ENCODE peak calls at places on chromosome 16, in four cellular contexts. J, U, S and Y are unnamed samples.

GRCh38 chr16:72937916-72938315 is 110.0 kb downstream of the ZFHX3 start:
- DNase-seq in J (no peak), U (no peak), S (no peak), Y (no peak)

GRCh38 chr16:50303041-50303604 is 36.8 kb downstream of the ADCY7 start:
- DNase-seq in J (no peak), U (no peak), S (no peak), Y (no peak)

GRCh38 chr16:22165508-22166285 is 3.4 kb downstream of the SDR42E2 start:
- DNase-seq in J (no peak), U (no peak), S (no peak), Y (no peak)

GRCh38 chr16:66364117-66364958 is 2.2 kb upstream of the CDH5 start:
- DNase-seq in J (no peak), U (peak), S (no peak), Y (peak)

GRCh38 chr16:50297301-50298074 is 31.1 kb downstream of the ADCY7 start:
- DNase-seq in J (no peak), U (no peak), S (no peak), Y (peak)

GRCh38 chr16:86355538-86355937 is 154.8 kb upstream of the FOXF1 start:
- DNase-seq in J (no peak), U (no peak), S (no peak), Y (no peak)

GRCh38 chr16:15604460-15605390 is 38.2 kb downstream of the MARF1 start:
- DNase-seq in J (no peak), U (no peak), S (no peak), Y (no peak)

GRCh38 chr16:919658-920631 is 50.8 kb downstream of the LMF1 start:
- DNase-seq in J (no peak), U (no peak), S (no peak), Y (peak)

GRCh38 chr16:86508028-86508946 is 2.0 kb upstream of the FOXF1 start:
- DNase-seq in J (no peak), U (no peak), S (no peak), Y (no peak)

GRCh38 chr16:52376677-52377300 is 170.2 kb downstream of the TOX3 start:
- DNase-seq in J (no peak), U (no peak), S (no peak), Y (peak)

GRCh38 chr16:17325744-17326143 is 145.0 kb downstream of the XYLT1 start:
- DNase-seq in J (no peak), U (no peak), S (no peak), Y (no peak)

GRCh38 chr16:85898521-85899442 is at the start of gene IRF8:
- DNase-seq in J (peak), U (peak), S (peak), Y (no peak)

GRCh38 chr16:78799429-78799828 is 700.0 kb downstream of the WWOX start:
- DNase-seq in J (no peak), U (no peak), S (no peak), Y (no peak)

GRCh38 chr16:29021471-29021870 is 36.6 kb downstream of the LAT start:
- DNase-seq in J (no peak), U (no peak), S (no peak), Y (no peak)

GRCh38 chr16:85894266-85894665 is 4.7 kb upstream of the IRF8 start:
- DNase-seq in J (no peak), U (no peak), S (no peak), Y (no peak)

GRCh38 chr16:84553873-84554399 is 49.5 kb upstream of the MEAK7 start:
- DNase-seq in J (no peak), U (no peak), S (peak), Y (no peak)

GRCh38 chr16:48347980-48348379 is 37.2 kb downstream of the SIAH1 start:
- DNase-seq in J (no peak), U (no peak), S (no peak), Y (peak)

GRCh38 chr16:75385507-75386152 is 47.7 kb downstream of the CFDP1 start:
- DNase-seq in J (no peak), U (no peak), S (peak), Y (no peak)

GRCh38 chr16:70703041-70703834 is 17.4 kb upstream of the MTSS2 start:
- DNase-seq in J (no peak), U (no peak), S (no peak), Y (peak)

GRCh38 chr16:87045462-87046216 is 271.6 kb downstream of the C16orf95 start:
- DNase-seq in J (no peak), U (no peak), S (no peak), Y (no peak)

GRCh38 chr16:22813223-22813945 is 578 bp upstream of the HS3ST2 start:
- DNase-seq in J (peak), U (no peak), S (no peak), Y (peak)

GRCh38 chr16:14354561-14355351 is 275.3 kb downstream of the PARN start:
- DNase-seq in J (no peak), U (no peak), S (peak), Y (no peak)

GRCh38 chr16:3065069-3065741 is at the start of gene IL32:
- DNase-seq in J (no peak), U (no peak), S (peak), Y (no peak)

GRCh38 chr16:66612422-66612821 is 7.9 kb downstream of the CMTM3 start:
- DNase-seq in J (no peak), U (no peak), S (no peak), Y (no peak)

GRCh38 chr16:77610496-77610895 is 111.8 kb upstream of the NUDT7 start:
- DNase-seq in J (no peak), U (no peak), S (no peak), Y (no peak)

GRCh38 chr16:89360760-89361435 is 129.5 kb downstream of the ANKRD11 start:
- DNase-seq in J (peak), U (no peak), S (peak), Y (no peak)

GRCh38 chr16:29995330-29995910 is at the start of gene HIRIP3:
- DNase-seq in J (peak), U (peak), S (peak), Y (peak)

GRCh38 chr16:28930652-28931051 is 1.1 kb upstream of the CD19 start:
- DNase-seq in J (no peak), U (no peak), S (no peak), Y (no peak)

GRCh38 chr16:15482068-15482747 is 47.8 kb downstream of the BMERB1 start:
- DNase-seq in J (peak), U (no peak), S (no peak), Y (peak)